ENCODE peak calls at places on chromosome 15, in nine cellular contexts. B is neural crest cell; R is fibroblast of villous mesenchyme; Y is dorsolateral prefrontal cortex; U is stimulated activated CD8-positive, alpha-beta memory T cell treated with anti-CD3 and anti-CD28 coated beads, Interleukin-2, amount 100 ng/mL, for 48 hours; V is left lung; G is right cardiac atrium; Q is stimulated activated naive CD8-positive, alpha-beta T cell treated with anti-CD3 and anti-CD28 coated beads, Interleukin-15, Interleukin-2, amounts not matched to agents 100 U/mL and 50 U/mL, for 24 hours; C is NT2/D1. W is an unnamed sample.
A peak's percentile ranks its signal among the peaks of the same experiment; 100 is the strongest.

GRCh38 chr15:47988564-47988963 is 132.2 kb upstream of the SLC24A5 start:
- DNase-seq in B (no peak), R (no peak), Y (no peak), U (no peak), V (no peak), G (no peak), Q (no peak), C (no peak), W (no peak)

GRCh38 chr15:47718474-47719440 is 1.5 kb downstream of the SEMA6D start:
- DNase-seq in B (no peak), R (peak; percentile 48), Y (peak; percentile 78), U (no peak), V (peak; percentile 69), G (peak; percentile 53), Q (no peak), C (no peak), W (peak; percentile 17)

GRCh38 chr15:45714501-45715488 is 80.0 kb downstream of the SQOR start:
- DNase-seq in B (peak; percentile 65), R (peak; percentile 71), Y (peak; percentile 70), U (peak; percentile 40), V (no peak), G (peak; percentile 63), Q (peak; percentile 52), C (peak; percentile 50), W (peak; percentile 54)

GRCh38 chr15:33742807-33743206 is 225.5 kb upstream of the CHRM5 start:
- DNase-seq in B (no peak), R (peak; percentile 23), Y (no peak), U (no peak), V (no peak), G (no peak), Q (no peak), C (no peak), W (no peak)

GRCh38 chr15:26521142-26521541 is 251.7 kb downstream of the GABRB3 start:
- DNase-seq in B (no peak), R (no peak), Y (no peak), U (no peak), V (no peak), G (no peak), Q (no peak), C (no peak), W (no peak)

GRCh38 chr15:78322243-78322642 is 17.9 kb upstream of the CRABP1 start:
- DNase-seq in B (no peak), R (no peak), Y (no peak), U (no peak), V (no peak), G (no peak), Q (no peak), C (no peak), W (peak; percentile 31)

GRCh38 chr15:73571346-73571745 is 61.8 kb downstream of the NPTN start:
- DNase-seq in B (no peak), R (no peak), Y (no peak), U (no peak), V (no peak), G (no peak), Q (no peak), C (no peak), W (no peak)

GRCh38 chr15:56734013-56734625 is 810 bp upstream of the ZNF280D start:
- DNase-seq in B (no peak), R (no peak), Y (no peak), U (no peak), V (no peak), G (no peak), Q (no peak), C (peak; percentile 25), W (no peak)

GRCh38 chr15:77798847-77799246 is 166.1 kb upstream of the LINGO1 start:
- DNase-seq in B (no peak), R (no peak), Y (no peak), U (no peak), V (no peak), G (no peak), Q (no peak), C (no peak), W (no peak)

GRCh38 chr15:71344316-71344715 is 229.0 kb downstream of the THSD4 start:
- DNase-seq in B (no peak), R (no peak), Y (no peak), U (no peak), V (no peak), G (no peak), Q (no peak), C (no peak), W (no peak)

GRCh38 chr15:63945838-63946298 is 100.4 kb downstream of the DAPK2 start:
- DNase-seq in B (no peak), R (no peak), Y (peak; percentile 25), U (no peak), V (peak; percentile 87), G (peak; percentile 61), Q (no peak), C (no peak), W (no peak)

GRCh38 chr15:38854506-38854905 is 289.9 kb upstream of the RASGRP1 start:
- DNase-seq in B (no peak), R (no peak), Y (no peak), U (no peak), V (no peak), G (no peak), Q (no peak), C (no peak), W (no peak)

GRCh38 chr15:89058376-89058775 is 29.9 kb upstream of the ABHD2 start:
- DNase-seq in B (no peak), R (no peak), Y (no peak), U (no peak), V (no peak), G (no peak), Q (no peak), C (no peak), W (no peak)

GRCh38 chr15:58474741-58475323 is 43.0 kb downstream of the LIPC start:
- DNase-seq in B (no peak), R (no peak), Y (no peak), U (no peak), V (no peak), G (no peak), Q (no peak), C (no peak), W (no peak)

GRCh38 chr15:29516929-29517328 is 247.3 kb upstream of the NSMCE3 start:
- DNase-seq in B (no peak), R (no peak), Y (no peak), U (no peak), V (no peak), G (no peak), Q (no peak), C (no peak), W (no peak)

GRCh38 chr15:55586808-55587207 is 1.3 kb downstream of the PYGO1 start:
- DNase-seq in B (no peak), R (peak; percentile 3), Y (no peak), U (no peak), V (no peak), G (no peak), Q (no peak), C (no peak), W (no peak)

GRCh38 chr15:85745525-85745924 is 49.2 kb downstream of the KLHL25 start:
- DNase-seq in B (no peak), R (no peak), Y (no peak), U (no peak), V (no peak), G (peak; percentile 55), Q (no peak), C (no peak), W (no peak)

GRCh38 chr15:78987891-78988360 is 43.1 kb upstream of the CTSH start:
- DNase-seq in B (no peak), R (no peak), Y (no peak), U (no peak), V (no peak), G (no peak), Q (no peak), C (no peak), W (no peak)

GRCh38 chr15:25883860-25884259 is 20.7 kb upstream of the ATP10A start:
- DNase-seq in B (no peak), R (peak; percentile 4), Y (no peak), U (no peak), V (no peak), G (no peak), Q (no peak), C (no peak), W (no peak)

GRCh38 chr15:27854601-27855000 is 244.5 kb downstream of the OCA2 start:
- DNase-seq in B (no peak), R (no peak), Y (no peak), U (no peak), V (no peak), G (no peak), Q (no peak), C (no peak), W (no peak)

GRCh38 chr15:43215961-43216360 is 4.9 kb downstream of the EPB42 start:
- DNase-seq in B (no peak), R (peak; percentile 12), Y (no peak), U (no peak), V (no peak), G (no peak), Q (no peak), C (no peak), W (no peak)

GRCh38 chr15:53448215-53449001 is 311.1 kb downstream of the WDR72 start:
- DNase-seq in B (no peak), R (no peak), Y (no peak), U (no peak), V (no peak), G (no peak), Q (no peak), C (peak; percentile 3), W (no peak)

GRCh38 chr15:60135961-60136360 is 131.8 kb downstream of the FOXB1 start:
- DNase-seq in B (no peak), R (no peak), Y (peak; percentile 61), U (no peak), V (no peak), G (no peak), Q (no peak), C (no peak), W (no peak)

GRCh38 chr15:57878573-57878972 is 172.1 kb downstream of the POLR2M start:
- DNase-seq in B (no peak), R (no peak), Y (no peak), U (no peak), V (no peak), G (no peak), Q (no peak), C (no peak), W (no peak)

GRCh38 chr15:63044645-63045437 is 2.3 kb downstream of the TPM1 start:
- DNase-seq in B (no peak), R (peak; percentile 42), Y (no peak), U (no peak), V (no peak), G (peak; percentile 72), Q (no peak), C (peak; percentile 77), W (no peak)

GRCh38 chr15:48722764-48723661 is 77.5 kb upstream of the FBN1 start:
- DNase-seq in B (no peak), R (peak; percentile 62), Y (no peak), U (no peak), V (no peak), G (no peak), Q (no peak), C (no peak), W (no peak)

W was measured in endothelial cell.